ENCODE peak calls at places on chromosomes 4 and X, in seven cellular contexts. Q is cardiac muscle cell; I is OCI-LY7; E is CD8-positive, alpha-beta memory T cell; A is prostate gland; X is stomach; R is A549. U is an unnamed sample.

GRCh38 chr4:72767903-72768817 is 199.1 kb upstream of the ADAMTS3 start:
- DNase-seq in A (no peak), X (no peak), R (peak; percentile 0), I (no peak), Q (no peak), E (no peak), U (no peak)

GRCh38 chr4:173332963-173333657 is 1.0 kb downstream of the HMGB2 start:
- DNase-seq in I (no peak), A (no peak), X (no peak), R (no peak), Q (no peak), E (peak; percentile 49), U (no peak)

GRCh38 chrX:41293269-41293668 is 40.7 kb upstream of the DDX3X start:
- DNase-seq in Q (no peak), X (no peak), A (no peak), E (no peak), I (peak; percentile 36), R (peak; percentile 53), U (no peak)

GRCh38 chr4:75289843-75290616 is 224.2 kb downstream of the RCHY1 start:
- DNase-seq in Q (peak; percentile 49), X (peak; percentile 26), R (peak; percentile 14), A (peak; percentile 60), E (no peak), I (peak; percentile 31), U (peak; percentile 41)

GRCh38 chr4:139540637-139541036 is 15.4 kb downstream of the SETD7 start:
- DNase-seq in E (no peak), R (no peak), A (no peak), Q (no peak), X (no peak), I (no peak), U (no peak)

GRCh38 chr4:7899184-7899583 is 40.5 kb downstream of the AFAP1 start:
- DNase-seq in I (no peak), Q (no peak), X (no peak), A (no peak), E (no peak), R (no peak), U (no peak)

GRCh38 chr4:10619220-10619619 is 65.3 kb downstream of the CLNK start:
- DNase-seq in X (peak; percentile 61), E (no peak), Q (no peak), I (no peak), A (peak; percentile 71), R (no peak), U (no peak)

GRCh38 chr4:122163301-122163700 is 11.2 kb downstream of the BLTP1 start:
- DNase-seq in Q (no peak), R (no peak), X (no peak), A (no peak), I (no peak), E (no peak), U (no peak)

GRCh38 chrX:119916310-119916709 is 20.6 kb downstream of the AKAP14 start:
- DNase-seq in Q (no peak), X (no peak), I (no peak), A (no peak), R (no peak), E (no peak), U (no peak)

GRCh38 chrX:25019707-25020390 is 4.1 kb upstream of the ARX start:
- DNase-seq in Q (no peak), E (no peak), A (no peak), R (no peak), I (no peak), X (no peak), U (no peak)

DNA sequence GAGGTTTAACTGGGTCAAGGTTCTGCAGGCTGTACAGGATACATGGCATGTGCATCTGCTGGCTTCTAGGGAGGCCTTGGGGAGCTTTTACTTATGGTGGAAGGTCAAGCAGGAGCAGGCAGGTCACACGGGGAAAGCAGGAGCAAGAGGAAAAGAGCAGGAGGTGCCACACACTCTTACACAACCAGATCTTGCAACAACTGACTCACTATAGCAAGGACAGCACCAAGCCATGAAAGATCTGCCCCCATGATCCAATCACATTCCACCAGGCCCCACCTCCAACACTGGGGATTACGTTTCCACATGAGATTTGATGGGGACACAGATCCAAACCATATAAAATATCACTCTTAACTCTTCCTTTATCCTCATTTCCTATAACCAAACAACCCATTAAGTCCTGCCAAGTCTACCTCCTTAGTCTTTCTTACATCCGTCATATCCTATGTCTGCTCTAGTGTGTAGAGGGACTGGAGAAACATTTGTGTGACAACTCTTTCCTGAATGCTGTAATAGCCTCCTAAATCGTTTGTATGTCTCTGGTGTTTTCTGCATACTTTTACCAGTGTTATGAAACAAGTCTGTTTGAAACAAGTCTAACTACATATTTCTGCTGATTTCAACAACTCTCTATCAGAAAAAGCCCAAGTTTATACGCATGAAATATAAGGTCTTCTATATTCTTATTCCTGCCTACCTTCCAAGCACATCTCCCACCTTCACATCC is 8.3 kb upstream of the RAP2C start:
- DNase-seq in X (no peak), E (no peak), Q (no peak), A (no peak), I (no peak), R (no peak), U (no peak)
- H3K27ac ChIP-seq in X (no peak overlapping the region), E (no peak overlapping the region), Q (no peak overlapping the region), A (no peak overlapping the region), I (no peak overlapping the region), R (no peak overlapping the region), U (no peak overlapping the region)

GRCh38 chr4:25916870-25917269 is 2.9 kb downstream of the SMIM20 start:
- DNase-seq in Q (no peak), E (no peak), I (no peak), X (no peak), A (no peak), R (no peak), U (no peak)
- H3K4me1 ChIP-seq in Q (no peaks in the 10 kb centered on the region), E (peaks cover 19% of the 10 kb centered on the region), I (peaks cover 36% of the 10 kb centered on the region), X (peaks cover 37% of the 10 kb centered on the region), A (no peaks in the 10 kb centered on the region), R (peaks cover 18% of the 10 kb centered on the region), U (peaks cover 3% of the 10 kb centered on the region)

DNA sequence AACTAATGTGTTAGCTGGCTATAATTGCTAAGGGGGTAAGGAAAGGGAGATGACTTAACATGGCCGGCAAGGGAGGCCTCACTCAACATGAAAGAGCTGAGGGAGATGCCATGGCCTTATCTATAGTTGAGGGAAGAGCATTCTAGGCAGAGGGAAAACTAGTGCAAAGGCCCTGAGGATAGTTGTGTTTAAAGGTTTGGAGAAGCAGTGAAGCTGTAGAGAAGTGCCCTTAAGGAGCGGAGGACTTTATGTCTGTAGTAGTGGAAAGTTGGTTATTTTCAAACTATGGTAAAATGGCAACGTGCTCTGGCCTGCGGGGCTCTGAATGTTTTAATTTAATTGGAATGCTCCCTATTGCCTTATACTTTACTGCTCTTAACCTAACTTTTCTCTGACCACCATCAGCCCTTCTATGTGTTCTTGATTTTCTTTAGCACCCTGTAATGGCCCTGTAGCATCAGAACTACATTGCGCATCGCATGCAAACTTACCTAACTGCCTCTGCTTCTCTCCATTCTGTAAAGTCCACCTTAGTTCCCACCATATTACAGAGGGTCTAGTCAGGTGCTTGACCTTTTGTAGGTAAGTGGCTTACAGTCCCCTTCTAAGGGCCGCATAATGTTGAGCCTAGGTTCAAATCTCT is 35.8 kb downstream of the ERVMER34-1 start:
- DNase-seq in R (no peak), Q (no peak), A (no peak), I (no peak), X (no peak), E (no peak), U (no peak)
- H3K4me3 ChIP-seq in R (no peak overlapping the region), Q (no peak overlapping the region), A (no peak overlapping the region), I (peak overlapping the region; percentile 99), X (no peak overlapping the region), E (no peak overlapping the region), U (no peak overlapping the region)

GRCh38 chr4:103076777-103077347 is 301 bp upstream of the SLC9B2 start:
- DNase-seq in X (no peak), I (peak; percentile 70), R (no peak), A (no peak), Q (no peak), E (no peak), U (no peak)

GRCh38 chr4:103075894-103076776 is at the start of gene SLC9B2:
- DNase-seq in Q (peak; percentile 69), E (peak; percentile 84), X (peak; percentile 59), I (peak; percentile 79), R (peak; percentile 33), A (peak; percentile 30), U (peak; percentile 20)

GRCh38 chr4:103074039-103074438 is 2.5 kb downstream of the SLC9B2 start:
- DNase-seq in X (no peak), E (no peak), I (peak; percentile 22), R (no peak), A (no peak), Q (no peak), U (no peak)

GRCh38 chr4:103075435-103075893 is 1.1 kb downstream of the SLC9B2 start:
- DNase-seq in E (no peak), Q (no peak), X (no peak), A (no peak), I (no peak), R (peak; percentile 31), U (no peak)

GRCh38 chr4:103074598-103075434 is 1.7 kb downstream of the SLC9B2 start:
- DNase-seq in R (peak; percentile 6), Q (no peak), A (no peak), E (no peak), X (no peak), I (peak; percentile 54), U (no peak)
- H3K27ac ChIP-seq in R (no peak overlapping the region), Q (no peak overlapping the region), A (no peak overlapping the region), E (no peak overlapping the region), X (peak overlapping the region; percentile 89), I (peak overlapping the region; percentile 86), U (no peak overlapping the region)

U was measured in iPS DF 6.9.